ENCODE peak calls at places on chromosome 14, in six cellular contexts. A is A549, Z is HEK293T, V is K562, Q is GM12878, T is HepG2. W is an unnamed sample.

GRCh38 chr14:99794156-99794780 is 1.1 kb downstream of the EML1 start:
- DNase-seq in A (no peak), Z (no peak), V (no peak), Q (no peak), T (no peak), W (no peak)

GRCh38 chr14:45085004-45085403 is 1.1 kb downstream of the PRPF39 start:
- DNase-seq in A (no peak), Z (no peak), V (no peak), Q (no peak), T (peak), W (peak)

GRCh38 chr14:85247071-85247470 is 282.9 kb upstream of the FLRT2 start:
- DNase-seq in A (no peak), Z (no peak), V (no peak), Q (no peak), T (no peak), W (no peak)

GRCh38 chr14:68777644-68778043 is 15.2 kb downstream of the ZFP36L1 start:
- DNase-seq in A (no peak), Z (no peak), V (no peak), Q (no peak), T (no peak), W (no peak)

GRCh38 chr14:100565650-100566049 is 21.6 kb downstream of the BEGAIN start:
- DNase-seq in A (no peak), Z (no peak), V (no peak), Q (no peak), T (no peak), W (no peak)

GRCh38 chr14:104130974-104131651 is 7.3 kb upstream of the KIF26A start:
- DNase-seq in A (peak), Z (peak), V (no peak), Q (no peak), T (peak), W (peak)

GRCh38 chr14:35398095-35398584 is 6.4 kb downstream of the NFKBIA start:
- DNase-seq in A (no peak), Z (no peak), V (no peak), Q (no peak), T (no peak), W (no peak)

GRCh38 chr14:58703149-58703509 is 65.4 kb downstream of the DACT1 start:
- DNase-seq in A (no peak), Z (no peak), V (no peak), Q (no peak), T (no peak), W (no peak)

GRCh38 chr14:41950428-41950827 is 343.8 kb downstream of the LRFN5 start:
- DNase-seq in A (no peak), Z (no peak), V (no peak), Q (no peak), T (no peak), W (no peak)

GRCh38 chr14:61607570-61608244 is 87.6 kb upstream of the HIF1A start:
- DNase-seq in A (no peak), Z (no peak), V (no peak), Q (no peak), T (peak), W (no peak)

GRCh38 chr14:93619176-93619793 is 169.0 kb downstream of the PRIMA1 start:
- DNase-seq in A (peak), Z (peak), V (peak), Q (peak), T (peak), W (peak)

GRCh38 chr14:29717906-29718305 is 209.7 kb downstream of the PRKD1 start:
- DNase-seq in A (no peak), Z (no peak), V (no peak), Q (no peak), T (no peak), W (peak)

GRCh38 chr14:103561381-103562134 is 899 bp downstream of the BAG5 start:
- DNase-seq in A (no peak), Z (peak), V (no peak), Q (no peak), T (peak), W (peak)

GRCh38 chr14:36805116-36805515 is 143.5 kb downstream of the PAX9 start:
- DNase-seq in A (no peak), Z (no peak), V (no peak), Q (no peak), T (no peak), W (no peak)

GRCh38 chr14:24943024-24943423 is 106.9 kb downstream of the STXBP6 start:
- DNase-seq in A (no peak), Z (no peak), V (no peak), Q (no peak), T (no peak), W (no peak)

GRCh38 chr14:28751467-28752058 is 15.0 kb upstream of the FOXG1 start:
- DNase-seq in A (peak), Z (peak), V (peak), Q (peak), T (peak), W (peak)

GRCh38 chr14:96589577-96589976 is 87.4 kb downstream of the PAPOLA start:
- DNase-seq in A (no peak), Z (no peak), V (no peak), Q (no peak), T (no peak), W (no peak)

GRCh38 chr14:102015045-102015685 is 50.8 kb downstream of the DYNC1H1 start:
- DNase-seq in A (no peak), Z (no peak), V (no peak), Q (no peak), T (no peak), W (peak)

GRCh38 chr14:21070610-21071224 is 613 bp downstream of the ARHGEF40 start:
- DNase-seq in A (no peak), Z (no peak), V (peak), Q (no peak), T (peak), W (peak)

GRCh38 chr14:84458881-84459280 is 1071.1 kb upstream of the FLRT2 start:
- DNase-seq in A (no peak), Z (no peak), V (no peak), Q (no peak), T (no peak), W (no peak)

GRCh38 chr14:77914073-77914721 is 114.3 kb downstream of the ADCK1 start:
- DNase-seq in A (no peak), Z (no peak), V (peak), Q (no peak), T (no peak), W (no peak)

GRCh38 chr14:75885829-75886228 is 96.0 kb downstream of the TGFB3 start:
- DNase-seq in A (no peak), Z (no peak), V (no peak), Q (no peak), T (no peak), W (peak)

GRCh38 chr14:75880512-75880911 is 101.3 kb downstream of the TGFB3 start:
- DNase-seq in A (no peak), Z (no peak), V (no peak), Q (no peak), T (no peak), W (no peak)

GRCh38 chr14:75884198-75884611 is 97.6 kb downstream of the TGFB3 start:
- DNase-seq in A (no peak), Z (peak), V (no peak), Q (no peak), T (no peak), W (peak)

GRCh38 chr14:75879031-75879430 is 102.8 kb downstream of the TGFB3 start:
- DNase-seq in A (peak), Z (no peak), V (no peak), Q (no peak), T (no peak), W (peak)

GRCh38 chr14:75881986-75882385 is 99.8 kb downstream of the TGFB3 start:
- DNase-seq in A (no peak), Z (no peak), V (no peak), Q (no peak), T (no peak), W (peak)
- TF ChIP-seq BHLHE40 in A (no peak), Z (no peak), V (no peak), Q (no peak), T (no peak), W (no peak)

DNA sequence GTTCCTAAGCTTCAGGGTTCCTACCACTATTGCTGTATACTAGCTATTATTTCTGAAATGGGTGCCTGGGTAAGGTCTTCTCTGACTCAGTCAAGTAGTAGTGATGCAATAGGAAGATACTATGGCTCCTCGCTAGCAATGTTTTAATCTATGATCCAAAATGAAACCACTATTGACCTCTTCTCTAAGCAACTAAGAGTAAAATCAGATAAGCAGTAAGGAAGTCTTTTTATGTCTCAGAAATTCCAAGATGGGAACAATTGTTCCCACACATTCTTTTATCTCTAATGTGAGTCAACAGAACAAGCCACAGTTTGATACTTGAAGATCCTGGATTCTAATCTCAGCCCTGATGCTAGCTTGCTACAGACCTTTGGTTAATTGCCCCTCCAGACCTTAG is 45.1 kb downstream of the AREL1 start:
- DNase-seq in A (no peak), Z (no peak), V (no peak), Q (no peak), T (no peak), W (peak)
- TF ChIP-seq BHLHE40 in A (no peak), Z (no peak), V (no peak), Q (no peak), T (no peak), W (no peak)

DNA sequence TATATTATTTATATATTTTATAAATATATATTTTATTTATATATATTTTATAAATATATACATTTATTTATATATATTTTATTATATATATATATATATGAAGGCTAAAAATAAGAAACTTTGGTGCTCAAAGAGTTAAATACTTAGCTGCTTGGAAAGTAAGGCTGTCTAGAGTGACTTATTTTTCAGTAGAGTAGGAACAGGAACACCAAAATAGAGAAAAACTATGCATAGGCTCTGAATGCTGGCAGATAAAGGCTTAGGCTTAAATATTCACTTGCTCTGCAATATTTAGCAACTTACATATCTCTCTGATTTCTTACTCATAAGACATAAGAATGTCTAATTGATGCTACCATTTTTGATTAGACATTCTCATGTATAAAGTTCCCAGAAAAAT is 991.2 kb downstream of the VRK1 start:
- DNase-seq in A (no peak), Z (no peak), V (no peak), Q (no peak), T (no peak), W (no peak)
- TF ChIP-seq BHLHE40 in A (no peak), Z (no peak), V (no peak), Q (no peak), T (no peak), W (no peak)

GRCh38 chr14:65774041-65774440 is 361.5 kb downstream of the FUT8 start:
- DNase-seq in A (no peak), Z (no peak), V (no peak), Q (no peak), T (no peak), W (no peak)
- TF ChIP-seq BHLHE40 in A (no peak), Z (no peak), V (no peak), Q (no peak), T (no peak), W (no peak)

DNA sequence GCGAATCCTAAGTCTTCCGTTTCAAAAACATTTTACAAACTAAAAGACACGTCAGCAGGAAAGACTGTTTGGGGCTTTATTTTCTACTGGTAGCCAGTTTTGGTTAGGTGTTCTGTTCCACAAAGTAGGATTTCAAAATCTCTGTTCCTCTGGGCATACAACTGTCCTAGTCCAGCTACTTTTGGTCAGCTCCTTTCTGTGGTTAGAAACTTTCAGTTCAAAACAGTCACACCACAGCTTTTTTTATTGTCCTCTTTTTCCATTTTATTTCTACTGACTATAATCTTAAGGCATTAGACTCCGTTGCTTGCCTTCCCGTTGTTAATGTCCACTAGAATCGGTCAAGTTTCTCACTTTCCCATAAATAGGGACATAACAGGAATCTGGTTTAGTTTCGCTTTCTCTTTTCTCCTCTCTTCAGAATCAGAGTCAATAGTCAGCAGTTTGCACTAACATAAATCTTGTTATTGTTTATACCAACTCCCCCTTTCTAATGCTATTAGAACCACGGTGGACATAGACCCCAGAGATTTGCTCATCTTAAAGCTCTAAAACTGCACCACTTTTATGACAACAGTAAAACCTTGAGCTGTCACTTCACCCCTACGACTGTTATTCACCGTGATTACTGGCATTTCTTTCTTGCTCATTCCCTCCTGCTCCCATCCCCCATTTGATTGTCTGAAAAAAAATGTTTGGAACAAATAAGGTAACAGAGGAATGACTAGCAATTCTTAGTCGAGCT is 41.5 kb upstream of the NPAS3 start:
- DNase-seq in A (no peak), Z (no peak), V (no peak), Q (no peak), T (peak), W (peak)
- TF ChIP-seq BHLHE40 in A (no peak), Z (no peak), V (no peak), Q (no peak), T (no peak), W (no peak)